ENCODE peak calls at places on chromosomes 1 and 21, in six cellular contexts. V is pulmonary artery endothelial cell; B is brain microvascular endothelial cell; S is psoas muscle; A is central memory CD8-positive, alpha-beta T cell; G is putamen. E is an unnamed sample.

GRCh38 chr1:43464840-43465693 is 11.3 kb upstream of the HYI start:
- DNase-seq in V (no peak), B (no peak), S (no peak), A (no peak), G (no peak), E (no peak)

GRCh38 chr1:27007909-27008582 is 4.6 kb downstream of the TENT5B start:
- DNase-seq in V (no peak), B (no peak), S (no peak), A (no peak), G (no peak), E (no peak)

GRCh38 chr1:150009604-150010387 is 730 bp downstream of the OTUD7B start:
- DNase-seq in V (peak), B (peak), S (peak), A (no peak), G (no peak), E (peak)

GRCh38 chr1:44924835-44925464 is 61.4 kb downstream of the EIF2B3 start:
- DNase-seq in V (peak), B (peak), S (no peak), A (no peak), G (no peak), E (no peak)

GRCh38 chr1:22364764-22365163 is 86.9 kb upstream of the ZBTB40 start:
- DNase-seq in V (no peak), B (no peak), S (no peak), A (no peak), G (no peak), E (no peak)

GRCh38 chr1:39255212-39255611 is 50.7 kb downstream of the MACF1 start:
- DNase-seq in V (no peak), B (no peak), S (no peak), A (no peak), G (no peak), E (no peak)

GRCh38 chr1:42179275-42179674 is 14.7 kb upstream of the GUCA2A start:
- DNase-seq in V (no peak), B (peak), S (no peak), A (no peak), G (no peak), E (no peak)

GRCh38 chr1:48889088-48889487 is 112.4 kb upstream of the BEND5 start:
- DNase-seq in V (no peak), B (no peak), S (no peak), A (no peak), G (no peak), E (no peak)

GRCh38 chr1:45617618-45618017 is 6.2 kb downstream of the CCDC17 start:
- DNase-seq in V (peak), B (peak), S (no peak), A (no peak), G (no peak), E (no peak)

GRCh38 chr1:83796409-83796808 is 202.5 kb downstream of the TTLL7 start:
- DNase-seq in V (no peak), B (no peak), S (no peak), A (no peak), G (no peak), E (no peak)

GRCh38 chr1:109091196-109092193 is 931 bp downstream of the TMEM167B start:
- DNase-seq in V (no peak), B (peak), S (no peak), A (no peak), G (no peak), E (no peak)

GRCh38 chr1:177966199-177966598 is 3.7 kb downstream of the SEC16B start:
- DNase-seq in V (no peak), B (no peak), S (no peak), A (no peak), G (no peak), E (no peak)

GRCh38 chr1:170218261-170218660 is 72.5 kb downstream of the NTMT2 start:
- DNase-seq in V (no peak), B (no peak), S (no peak), A (no peak), G (no peak), E (no peak)

GRCh38 chr1:210626341-210626740 is 297.6 kb downstream of the HHAT start:
- DNase-seq in V (no peak), B (no peak), S (no peak), A (no peak), G (no peak), E (no peak)

GRCh38 chr1:203661572-203661971 is 34.9 kb downstream of the ATP2B4 start:
- DNase-seq in V (no peak), B (no peak), S (peak), A (no peak), G (no peak), E (no peak)

GRCh38 chr21:16211339-16212303 is 481.8 kb downstream of the USP25 start:
- DNase-seq in V (no peak), B (peak), S (no peak), A (no peak), G (peak), E (no peak)

GRCh38 chr1:234755449-234755863 is 145.5 kb upstream of the IRF2BP2 start:
- DNase-seq in V (no peak), B (peak), S (peak), A (no peak), G (peak), E (peak)

E was measured in ovary.